ENCODE peak calls at places on chromosomes 3 and 15, in four cellular contexts. I is HepG2, M is A549, K is HCT116. J is an unnamed sample.
A peak's percentile ranks its signal among the peaks of the same experiment; 100 is the strongest.

GRCh38 chr3:106466881-106467280 is 598.1 kb upstream of the CBLB start:
- ATAC-seq in I (no peak), M (no peak), K (no peak), J (no peak)

GRCh38 chr3:73523661-73524060 is 101.1 kb downstream of the PDZRN3 start:
- ATAC-seq in I (no peak), M (no peak), K (no peak), J (no peak)

GRCh38 chr3:164679245-164679644 is 399.1 kb downstream of the SI start:
- ATAC-seq in K (no peak), M (no peak), I (no peak), J (no peak)

GRCh38 chr3:126494204-126494603 is 18.5 kb upstream of the ZXDC start:
- ATAC-seq in K (no peak), M (peak; percentile 24), I (no peak), J (peak; percentile 44)

GRCh38 chr15:47374222-47374621 is 343.1 kb upstream of the SEMA6D start:
- ATAC-seq in K (no peak), I (no peak), M (no peak), J (no peak)

GRCh38 chr3:16113704-16114103 is 60.8 kb upstream of the GALNT15 start:
- ATAC-seq in I (no peak), K (no peak), M (no peak), J (peak; percentile 67)

GRCh38 chr3:3023106-3023505 is 87.1 kb downstream of the IL5RA start:
- ATAC-seq in M (no peak), K (no peak), I (no peak), J (no peak)

GRCh38 chr3:168467085-168467714 is 371.5 kb upstream of the GOLIM4 start:
- ATAC-seq in M (no peak), I (peak; percentile 38), K (peak; percentile 60), J (no peak)

GRCh38 chr3:126116526-126116925 is 32.6 kb upstream of the SLC41A3 start:
- ATAC-seq in K (no peak), M (no peak), I (no peak), J (no peak)

GRCh38 chr3:150826466-150827282 is 63.7 kb upstream of the SIAH2 start:
- ATAC-seq in I (no peak), M (no peak), K (no peak), J (no peak)

DNA sequence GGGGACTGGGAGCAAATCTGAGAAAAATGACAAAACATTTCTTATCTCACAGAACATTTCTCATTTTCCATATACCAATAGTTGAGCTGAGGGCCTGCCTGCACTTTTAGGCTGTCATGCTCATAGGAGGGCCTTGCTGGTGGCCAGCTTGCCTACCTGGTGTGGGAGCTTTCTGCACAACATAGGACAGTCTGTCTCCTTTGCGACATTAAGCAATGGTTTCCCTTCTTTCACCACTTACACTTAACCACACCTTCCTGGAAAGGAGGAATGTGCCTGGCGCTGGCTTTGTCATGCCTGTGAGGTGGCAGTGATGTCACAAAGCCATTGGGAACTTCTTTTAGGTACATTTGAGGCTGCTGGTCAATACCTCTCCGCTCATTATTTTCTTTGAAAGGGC is 5.7 kb downstream of the SNAPC5 start:
- ATAC-seq in I (no peak), K (no peak), M (no peak), J (no peak)
- TF ChIP-seq POLR2A in I (no peak), K (no peak), M (no peak), J (no peak)

GRCh38 chr3:183560607-183561006 is 5.1 kb upstream of the KLHL6 start:
- ATAC-seq in I (peak; percentile 59), M (no peak), K (peak; percentile 20), J (no peak)
- TF ChIP-seq CTCF in I (peak; percentile 49), M (no peak), K (no peak), J (no peak)

DNA sequence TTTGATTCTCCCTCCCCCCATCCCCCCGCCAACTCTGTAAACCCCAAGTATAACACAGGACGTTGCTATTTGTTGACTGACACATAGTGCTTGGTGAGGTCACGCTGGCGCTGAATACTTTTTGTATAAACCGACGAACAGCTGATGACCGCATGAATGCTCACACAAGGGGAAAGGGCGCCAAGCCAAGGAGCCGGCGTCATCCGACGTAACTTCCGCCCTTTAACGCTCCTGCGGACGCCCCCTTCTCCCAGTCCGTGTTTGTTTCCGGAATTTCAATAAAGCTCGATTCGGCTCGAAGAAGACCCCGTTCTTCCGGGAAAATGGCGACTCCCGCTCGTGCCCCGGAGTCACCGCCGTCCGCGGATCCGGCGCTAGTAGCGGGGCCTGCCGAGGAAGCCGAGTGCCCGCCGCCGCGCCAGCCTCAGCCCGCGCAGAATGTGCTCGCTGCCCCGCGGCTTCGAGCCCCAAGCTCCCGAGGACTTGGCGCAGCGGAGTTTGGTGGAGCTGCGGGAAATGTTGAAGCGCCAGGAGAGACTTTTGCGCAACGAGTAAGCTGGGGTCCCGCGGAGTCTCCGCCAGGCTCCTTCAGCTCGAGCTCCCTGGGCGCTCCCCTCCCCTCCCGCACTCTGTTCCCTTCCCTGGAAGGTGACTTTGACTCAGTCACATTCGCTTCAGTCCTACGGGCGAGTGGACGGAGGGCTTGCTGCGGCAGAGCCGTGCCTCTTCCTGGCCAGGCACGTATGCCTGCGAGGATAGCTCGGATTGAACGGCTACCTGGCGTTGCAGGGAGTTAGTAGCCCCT is at the start of gene POLR2M:
- ATAC-seq in I (peak; percentile 93), K (peak; percentile 94), M (peak; percentile 96), J (peak; percentile 98)
- TF ChIP-seq POLR2A in I (no peak), K (no peak), M (peak; percentile 70), J (peak; percentile 70)

DNA sequence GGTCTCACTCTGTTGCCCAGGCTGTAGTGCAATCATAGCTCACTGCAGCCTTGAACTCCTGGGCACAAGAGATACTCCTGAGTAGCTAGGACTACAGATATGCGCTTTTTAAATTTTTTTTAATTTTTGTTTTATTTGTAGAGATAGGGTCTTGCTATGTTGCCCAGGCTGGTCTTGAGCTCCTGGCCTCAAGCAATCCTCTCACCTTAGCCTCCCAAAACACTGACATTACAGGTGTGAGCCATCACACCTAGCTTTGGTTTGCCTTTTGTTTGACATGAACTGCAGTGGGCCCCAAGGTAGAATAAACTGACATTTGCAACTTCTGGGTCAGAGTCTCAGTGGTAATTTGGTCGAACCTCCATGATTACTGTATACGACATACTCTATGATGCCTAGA is 7.9 kb upstream of the GLB1 start:
- ATAC-seq in I (no peak), M (no peak), K (no peak), J (no peak)
- TF ChIP-seq CTCF in I (no peak), M (no peak), K (no peak), J (no peak)

GRCh38 chr15:74889882-74890768 is at the start of gene MPI:
- ATAC-seq in K (peak; percentile 96), I (peak; percentile 96), M (peak; percentile 99), J (peak; percentile 97)
- TF ChIP-seq POLR2A in K (peak; percentile 93), I (peak; percentile 98), M (peak; percentile 99), J (peak; percentile 30)